ENCODE peak calls at places on chromosome 5, in ten cellular contexts. One of them, this sample, is unnamed.

GRCh38 chr5:139658501-139658927 is 10.4 kb downstream of the CXXC5 start:
- DNase-seq in NB4: peak; percentile 46
- DNase-seq in thyroid gland: no peak
- DNase-seq in endothelial cell of umbilical vein: peak; percentile 59
- DNase-seq in ovary: no peak
- DNase-seq in heart left ventricle: peak; percentile 59
- DNase-seq in tibial nerve: no peak
- DNase-seq in IMR-90: peak; percentile 51
- DNase-seq in body of pancreas: peak; percentile 70
- DNase-seq in A549: no peak
- DNase-seq in this sample: no peak

GRCh38 chr5:154396128-154396527 is 49.7 kb upstream of the SAP30L start:
- DNase-seq in NB4: no peak
- DNase-seq in thyroid gland: no peak
- DNase-seq in endothelial cell of umbilical vein: no peak
- DNase-seq in ovary: no peak
- DNase-seq in heart left ventricle: no peak
- DNase-seq in tibial nerve: no peak
- DNase-seq in IMR-90: no peak
- DNase-seq in body of pancreas: no peak
- DNase-seq in A549: no peak
- DNase-seq in this sample: no peak

GRCh38 chr5:91072891-91073290 is 310.2 kb downstream of the ARRDC3 start:
- DNase-seq in NB4: no peak
- DNase-seq in thyroid gland: peak; percentile 27
- DNase-seq in endothelial cell of umbilical vein: no peak
- DNase-seq in ovary: no peak
- DNase-seq in heart left ventricle: no peak
- DNase-seq in tibial nerve: no peak
- DNase-seq in IMR-90: peak; percentile 80
- DNase-seq in body of pancreas: no peak
- DNase-seq in A549: no peak
- DNase-seq in this sample: no peak

GRCh38 chr5:168303398-168304020 is 12.1 kb downstream of the WWC1 start:
- DNase-seq in NB4: no peak
- DNase-seq in thyroid gland: no peak
- DNase-seq in endothelial cell of umbilical vein: no peak
- DNase-seq in ovary: no peak
- DNase-seq in heart left ventricle: no peak
- DNase-seq in tibial nerve: no peak
- DNase-seq in IMR-90: no peak
- DNase-seq in body of pancreas: no peak
- DNase-seq in A549: no peak
- DNase-seq in this sample: no peak

GRCh38 chr5:98397081-98397480 is 376.4 kb upstream of the RGMB start:
- DNase-seq in NB4: no peak
- DNase-seq in thyroid gland: no peak
- DNase-seq in endothelial cell of umbilical vein: peak; percentile 11
- DNase-seq in ovary: no peak
- DNase-seq in heart left ventricle: no peak
- DNase-seq in tibial nerve: no peak
- DNase-seq in IMR-90: peak; percentile 52
- DNase-seq in body of pancreas: no peak
- DNase-seq in A549: no peak
- DNase-seq in this sample: no peak

GRCh38 chr5:93644760-93645159 is 61.7 kb downstream of the NR2F1 start:
- DNase-seq in NB4: no peak
- DNase-seq in thyroid gland: no peak
- DNase-seq in endothelial cell of umbilical vein: no peak
- DNase-seq in ovary: no peak
- DNase-seq in heart left ventricle: no peak
- DNase-seq in tibial nerve: no peak
- DNase-seq in IMR-90: no peak
- DNase-seq in body of pancreas: no peak
- DNase-seq in A549: no peak
- DNase-seq in this sample: peak; percentile 34

GRCh38 chr5:132385321-132386105 is 16.0 kb downstream of the SLC22A5 start:
- DNase-seq in NB4: peak; percentile 72
- DNase-seq in thyroid gland: peak; percentile 49
- DNase-seq in endothelial cell of umbilical vein: peak; percentile 78
- DNase-seq in ovary: peak; percentile 53
- DNase-seq in heart left ventricle: peak; percentile 58
- DNase-seq in tibial nerve: no peak
- DNase-seq in IMR-90: peak; percentile 62
- DNase-seq in body of pancreas: peak; percentile 63
- DNase-seq in A549: peak; percentile 89
- DNase-seq in this sample: peak; percentile 55

GRCh38 chr5:142183561-142183960 is 75.0 kb downstream of the NDFIP1 start:
- DNase-seq in NB4: no peak
- DNase-seq in thyroid gland: no peak
- DNase-seq in endothelial cell of umbilical vein: no peak
- DNase-seq in ovary: no peak
- DNase-seq in heart left ventricle: no peak
- DNase-seq in tibial nerve: no peak
- DNase-seq in IMR-90: no peak
- DNase-seq in body of pancreas: no peak
- DNase-seq in A549: no peak
- DNase-seq in this sample: no peak

GRCh38 chr5:172740483-172741205 is 30.4 kb downstream of the DUSP1 start:
- DNase-seq in NB4: no peak
- DNase-seq in thyroid gland: peak; percentile 72
- DNase-seq in endothelial cell of umbilical vein: no peak
- DNase-seq in ovary: no peak
- DNase-seq in heart left ventricle: peak; percentile 88
- DNase-seq in tibial nerve: no peak
- DNase-seq in IMR-90: peak; percentile 93
- DNase-seq in body of pancreas: peak; percentile 52
- DNase-seq in A549: peak; percentile 65
- DNase-seq in this sample: no peak

GRCh38 chr5:154603978-154604679 is 126.1 kb upstream of the HAND1 start:
- DNase-seq in NB4: no peak
- DNase-seq in thyroid gland: peak; percentile 43
- DNase-seq in endothelial cell of umbilical vein: no peak
- DNase-seq in ovary: no peak
- DNase-seq in heart left ventricle: peak; percentile 59
- DNase-seq in tibial nerve: no peak
- DNase-seq in IMR-90: peak; percentile 16
- DNase-seq in body of pancreas: peak; percentile 37
- DNase-seq in A549: no peak
- DNase-seq in this sample: no peak

GRCh38 chr5:115194671-115195070 is 25.0 kb upstream of the TRIM36 start:
- DNase-seq in NB4: no peak
- DNase-seq in thyroid gland: no peak
- DNase-seq in endothelial cell of umbilical vein: no peak
- DNase-seq in ovary: no peak
- DNase-seq in heart left ventricle: no peak
- DNase-seq in tibial nerve: no peak
- DNase-seq in IMR-90: no peak
- DNase-seq in body of pancreas: peak; percentile 79
- DNase-seq in A549: no peak
- DNase-seq in this sample: no peak

GRCh38 chr5:160548949-160549665 is 127.5 kb downstream of the PTTG1 start:
- DNase-seq in NB4: no peak
- DNase-seq in thyroid gland: no peak
- DNase-seq in endothelial cell of umbilical vein: no peak
- DNase-seq in ovary: no peak
- DNase-seq in heart left ventricle: no peak
- DNase-seq in tibial nerve: no peak
- DNase-seq in IMR-90: no peak
- DNase-seq in body of pancreas: no peak
- DNase-seq in A549: no peak
- DNase-seq in this sample: no peak
- TF ChIP-seq POLR2A in NB4: no peak
- TF ChIP-seq POLR2A in thyroid gland: no peak
- TF ChIP-seq POLR2A in endothelial cell of umbilical vein: no peak
- TF ChIP-seq POLR2A in ovary: no peak
- TF ChIP-seq POLR2A in heart left ventricle: no peak
- TF ChIP-seq POLR2A in tibial nerve: no peak
- TF ChIP-seq POLR2A in IMR-90: no peak
- TF ChIP-seq POLR2A in body of pancreas: no peak
- TF ChIP-seq POLR2A in A549: no peak
- TF ChIP-seq POLR2A in this sample: no peak

DNA sequence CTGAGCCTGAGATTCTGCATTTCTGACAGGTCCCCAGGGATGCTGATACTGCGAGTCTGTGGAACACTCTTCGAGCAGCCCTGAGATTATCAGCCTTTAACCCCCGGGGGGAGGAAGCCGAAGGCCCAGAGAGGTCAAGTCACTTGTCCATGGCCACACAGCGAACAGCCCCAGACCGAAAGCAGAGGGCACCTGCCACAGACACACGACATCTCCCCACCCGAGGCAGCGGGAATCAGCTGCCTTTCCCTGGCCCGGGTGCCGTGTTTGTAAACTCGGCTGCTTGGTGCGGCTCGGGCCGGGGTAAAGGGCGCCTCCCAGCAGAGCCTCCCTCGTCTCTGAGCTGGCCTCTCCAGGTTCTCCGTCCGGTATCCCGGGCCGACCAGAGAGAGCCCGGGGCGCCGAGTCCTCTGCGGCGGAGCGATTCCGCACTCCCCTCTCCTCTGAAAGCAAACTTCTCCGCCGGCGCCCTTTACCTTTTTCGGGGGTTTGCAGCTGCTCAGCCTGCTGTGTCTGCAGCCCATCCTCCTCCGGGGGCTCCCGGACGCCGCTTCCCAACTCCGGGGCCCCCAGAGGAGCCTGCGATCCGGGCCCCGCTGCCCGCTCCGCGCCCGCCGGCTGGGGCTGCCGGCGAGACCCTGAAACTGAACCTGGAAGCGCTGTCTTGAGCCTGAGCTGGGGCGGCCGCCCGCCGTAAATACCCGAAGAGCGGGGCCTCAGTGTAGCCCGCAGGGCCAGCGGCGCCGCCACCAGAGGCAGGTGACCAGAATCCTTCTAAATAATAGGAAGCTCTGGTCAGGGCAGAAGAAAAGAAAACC is at the start of gene CCDC69:
- DNase-seq in NB4: peak; percentile 81
- DNase-seq in thyroid gland: peak; percentile 77
- DNase-seq in endothelial cell of umbilical vein: peak; percentile 82
- DNase-seq in ovary: peak; percentile 79
- DNase-seq in heart left ventricle: peak; percentile 86
- DNase-seq in tibial nerve: peak; percentile 57
- DNase-seq in IMR-90: peak; percentile 57
- DNase-seq in body of pancreas: peak; percentile 90
- DNase-seq in A549: peak; percentile 91
- DNase-seq in this sample: peak; percentile 80
- TF ChIP-seq POLR2A in NB4: no peak
- TF ChIP-seq POLR2A in thyroid gland: peak; percentile 71
- TF ChIP-seq POLR2A in endothelial cell of umbilical vein: peak; percentile 60
- TF ChIP-seq POLR2A in ovary: peak; percentile 89
- TF ChIP-seq POLR2A in heart left ventricle: peak; percentile 77
- TF ChIP-seq POLR2A in tibial nerve: peak; percentile 55
- TF ChIP-seq POLR2A in IMR-90: no peak
- TF ChIP-seq POLR2A in body of pancreas: peak; percentile 81
- TF ChIP-seq POLR2A in A549: peak; percentile 12
- TF ChIP-seq POLR2A in this sample: peak; percentile 6

GRCh38 chr5:134224905-134225779 is 731 bp downstream of the PPP2CA start:
- DNase-seq in NB4: peak; percentile 79
- DNase-seq in thyroid gland: peak; percentile 61
- DNase-seq in endothelial cell of umbilical vein: peak; percentile 78
- DNase-seq in ovary: peak; percentile 71
- DNase-seq in heart left ventricle: peak; percentile 72
- DNase-seq in tibial nerve: peak; percentile 26
- DNase-seq in IMR-90: peak; percentile 87
- DNase-seq in body of pancreas: peak; percentile 73
- DNase-seq in A549: peak; percentile 55
- DNase-seq in this sample: peak; percentile 87
- TF ChIP-seq POLR2A in NB4: no peak
- TF ChIP-seq POLR2A in thyroid gland: no peak
- TF ChIP-seq POLR2A in endothelial cell of umbilical vein: no peak
- TF ChIP-seq POLR2A in ovary: no peak
- TF ChIP-seq POLR2A in heart left ventricle: no peak
- TF ChIP-seq POLR2A in tibial nerve: no peak
- TF ChIP-seq POLR2A in IMR-90: peak; percentile 78
- TF ChIP-seq POLR2A in body of pancreas: no peak
- TF ChIP-seq POLR2A in A549: no peak
- TF ChIP-seq POLR2A in this sample: no peak

DNA sequence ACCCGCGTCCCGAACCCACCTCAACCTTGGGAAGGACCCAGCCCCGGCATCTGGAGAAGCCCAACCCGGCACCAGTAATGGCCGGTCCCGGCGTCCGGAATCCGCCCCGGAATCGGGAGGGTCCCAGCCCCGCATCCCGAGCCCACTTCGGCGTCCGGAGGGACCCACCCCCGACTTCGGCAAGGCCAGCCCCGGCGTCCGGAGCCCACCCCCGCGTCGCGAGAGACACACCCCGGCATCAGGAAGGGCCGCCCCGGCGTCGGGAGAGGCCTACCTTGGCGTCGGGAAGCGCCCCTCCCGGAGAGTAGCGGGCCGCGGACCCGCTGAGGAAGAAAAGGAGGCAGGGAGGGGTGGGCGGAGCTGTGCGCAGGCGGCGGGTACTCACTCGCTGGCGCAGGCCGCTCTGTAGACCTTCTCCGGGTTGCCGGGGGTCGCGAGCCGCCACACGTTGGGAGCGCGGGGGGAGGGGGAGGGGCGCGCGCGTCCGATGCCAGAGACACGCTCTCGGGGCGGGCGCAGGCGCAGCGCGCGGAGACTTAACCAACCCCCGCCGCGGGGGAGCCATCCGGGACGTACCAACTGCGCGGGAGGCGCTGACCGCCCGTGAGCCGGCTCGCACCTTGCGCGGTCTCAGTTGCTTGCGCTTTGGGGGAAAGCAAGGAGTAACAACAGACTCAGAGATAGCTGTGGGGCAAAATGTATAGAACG is at the start of gene UIMC1:
- DNase-seq in NB4: peak; percentile 95
- DNase-seq in thyroid gland: peak; percentile 93
- DNase-seq in endothelial cell of umbilical vein: peak; percentile 96
- DNase-seq in ovary: peak; percentile 93
- DNase-seq in heart left ventricle: peak; percentile 94
- DNase-seq in tibial nerve: peak; percentile 81
- DNase-seq in IMR-90: peak; percentile 88
- DNase-seq in body of pancreas: peak; percentile 92
- DNase-seq in A549: peak; percentile 73
- DNase-seq in this sample: peak; percentile 97
- TF ChIP-seq POLR2A in NB4: peak; percentile 42
- TF ChIP-seq POLR2A in thyroid gland: peak; percentile 54
- TF ChIP-seq POLR2A in endothelial cell of umbilical vein: peak; percentile 56
- TF ChIP-seq POLR2A in ovary: peak; percentile 34
- TF ChIP-seq POLR2A in heart left ventricle: no peak
- TF ChIP-seq POLR2A in tibial nerve: peak; percentile 17
- TF ChIP-seq POLR2A in IMR-90: peak; percentile 76
- TF ChIP-seq POLR2A in body of pancreas: peak; percentile 57
- TF ChIP-seq POLR2A in A549: peak; percentile 25
- TF ChIP-seq POLR2A in this sample: peak; percentile 69

GRCh38 chr5:118987988-118988945 is at the start of gene DTWD2:
- DNase-seq in NB4: peak; percentile 95
- DNase-seq in thyroid gland: peak; percentile 97
- DNase-seq in endothelial cell of umbilical vein: peak; percentile 96
- DNase-seq in ovary: peak; percentile 92
- DNase-seq in heart left ventricle: peak; percentile 96
- DNase-seq in tibial nerve: peak; percentile 80
- DNase-seq in IMR-90: peak; percentile 88
- DNase-seq in body of pancreas: peak; percentile 98
- DNase-seq in A549: peak; percentile 95
- DNase-seq in this sample: peak; percentile 94
- TF ChIP-seq POLR2A in NB4: peak; percentile 25
- TF ChIP-seq POLR2A in thyroid gland: peak; percentile 66
- TF ChIP-seq POLR2A in endothelial cell of umbilical vein: no peak
- TF ChIP-seq POLR2A in ovary: no peak
- TF ChIP-seq POLR2A in heart left ventricle: no peak
- TF ChIP-seq POLR2A in tibial nerve: no peak
- TF ChIP-seq POLR2A in IMR-90: no peak
- TF ChIP-seq POLR2A in body of pancreas: peak; percentile 92
- TF ChIP-seq POLR2A in A549: peak; percentile 84
- TF ChIP-seq POLR2A in this sample: peak; percentile 46

This sample was measured in erythroblast.